ENCODE peak calls at places on chromosomes 1 and 21, in five cellular contexts. W, V, R, I and Z are unnamed samples. For H3K4me1, the result is how much of the 10 kb centered on the place peaks cover.

GRCh38 chr1:58971629-58972140 is 187.8 kb upstream of the JUN start:
- DNase-seq in W (no peak), I (no peak), R (no peak), V (no peak), Z (no peak)

GRCh38 chr1:38194486-38194885 is 147.9 kb upstream of the POU3F1 start:
- DNase-seq in I (no peak), W (no peak), V (no peak), R (no peak), Z (no peak)

GRCh38 chr21:36858320-36858957 is 108.0 kb downstream of the HLCS start:
- DNase-seq in I (no peak), V (no peak), W (no peak), R (no peak), Z (no peak)

GRCh38 chr1:47664356-47664755 is 226.5 kb downstream of the FOXD2 start:
- DNase-seq in I (no peak), R (no peak), W (no peak), V (no peak), Z (peak)

GRCh38 chr1:54331091-54331772 is 75.0 kb downstream of the SSBP3 start:
- DNase-seq in I (peak), V (no peak), R (peak), W (no peak), Z (no peak)

GRCh38 chr1:228650141-228650540 is 85.1 kb upstream of the RHOU start:
- DNase-seq in W (no peak), I (no peak), V (no peak), R (no peak), Z (no peak)

GRCh38 chr1:220770245-220770913 is 16.3 kb upstream of the MTARC1 start:
- DNase-seq in W (no peak), R (no peak), V (no peak), I (no peak), Z (no peak)

GRCh38 chr1:27522860-27523665 is 33.1 kb upstream of the WASF2 start:
- DNase-seq in R (no peak), I (peak), W (peak), V (no peak), Z (no peak)

GRCh38 chr1:2625311-2625710 is 7.5 kb downstream of the MMEL1 start:
- DNase-seq in W (no peak), R (no peak), V (no peak), I (no peak), Z (no peak)

GRCh38 chr21:26965567-26966359 is 1.1 kb downstream of the ADAMTS5 start:
- DNase-seq in W (no peak), R (no peak), V (no peak), I (no peak), Z (peak)

GRCh38 chr1:77316006-77316405 is 34.2 kb downstream of the AK5 start:
- DNase-seq in R (peak), I (no peak), W (no peak), V (no peak), Z (no peak)

GRCh38 chr1:85200870-85201339 is at the start of gene SYDE2:
- DNase-seq in W (peak), R (peak), I (peak), V (no peak), Z (peak)

GRCh38 chr1:202007703-202008489 is 2.5 kb upstream of the ELF3 start:
- DNase-seq in I (no peak), W (no peak), V (no peak), R (no peak), Z (peak)

GRCh38 chr1:223123238-223123976 is 19.6 kb downstream of the TLR5 start:
- DNase-seq in R (peak), V (no peak), W (peak), I (peak), Z (peak)

GRCh38 chr1:13549521-13549920 is 34.1 kb upstream of the PDPN start:
- DNase-seq in R (no peak), V (no peak), I (no peak), W (no peak), Z (no peak)

GRCh38 chr1:240905225-240905765 is 293.3 kb upstream of the GREM2 start:
- DNase-seq in W (no peak), I (no peak), R (no peak), V (no peak), Z (no peak)

GRCh38 chr1:9300623-9301022 is 7.9 kb downstream of the SPSB1 start:
- DNase-seq in V (no peak), W (no peak), R (no peak), I (no peak), Z (no peak)

DNA sequence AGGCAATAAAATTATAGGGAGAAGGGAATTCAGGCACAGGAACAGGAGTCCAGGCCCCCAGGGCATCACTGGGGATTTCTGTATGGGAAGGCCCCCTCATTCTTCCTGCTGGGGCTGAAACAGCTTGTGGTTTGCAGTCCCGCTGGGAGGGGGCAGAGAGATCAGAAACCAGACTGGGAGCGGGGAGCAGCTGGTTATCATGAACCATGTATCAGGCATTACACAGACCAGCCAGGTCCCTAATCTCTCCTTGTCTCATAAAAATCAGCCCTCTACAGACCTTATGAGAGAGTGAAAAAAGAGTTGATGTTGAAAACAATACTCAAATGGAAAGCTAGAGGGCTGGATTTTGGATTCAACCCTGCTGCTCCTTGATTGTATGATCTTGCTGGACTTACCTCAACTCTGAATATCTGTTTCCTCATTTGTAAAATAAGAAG is 93.4 kb upstream of the F3 start:
- DNase-seq in V (no peak), I (no peak), R (no peak), W (no peak), Z (no peak)
- H3K27ac ChIP-seq in V (no peak), I (no peak), R (no peak), W (no peak), Z (no peak)

GRCh38 chr21:33644383-33645074 is 2.2 kb downstream of the ITSN1 start:
- DNase-seq in I (no peak), R (peak), V (no peak), W (no peak), Z (no peak)
- H3K4me3 ChIP-seq in I (no peak), R (peak), V (peak), W (no peak), Z (no peak)

DNA sequence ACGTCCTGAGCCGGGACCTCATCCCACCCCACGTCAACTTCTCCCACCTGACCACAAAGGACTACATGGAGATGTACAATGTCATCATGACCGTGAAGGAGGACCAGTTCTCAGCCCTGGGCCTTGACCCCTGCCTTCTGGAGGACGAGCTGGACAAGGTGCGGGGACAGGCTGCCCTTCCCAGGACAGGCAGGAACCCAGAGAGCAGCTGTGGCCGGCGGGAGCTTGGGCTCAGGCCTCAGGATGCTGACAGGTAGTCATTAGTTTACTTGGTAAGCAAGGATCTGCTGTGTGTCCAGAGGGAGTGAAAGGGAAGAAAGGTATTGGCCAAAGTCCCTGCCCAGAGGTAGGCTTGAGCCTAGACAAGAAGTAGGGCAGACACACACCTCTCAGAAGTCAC is 17.6 kb upstream of the KCNC4 start:
- DNase-seq in I (no peak), R (no peak), W (no peak), V (no peak), Z (no peak)
- H3K4me1 ChIP-seq in I (under half), R (under half), W (under half), V (under half), Z (under half)

GRCh38 chr21:38948377-38948776 is 142.6 kb downstream of the ETS2 start:
- DNase-seq in I (no peak), W (no peak), V (no peak), R (peak), Z (no peak)

GRCh38 chr21:38952890-38953289 is 147.2 kb downstream of the ETS2 start:
- DNase-seq in I (no peak), V (no peak), W (no peak), R (no peak), Z (no peak)

GRCh38 chr21:38951095-38951745 is 145.5 kb downstream of the ETS2 start:
- DNase-seq in R (no peak), W (no peak), V (no peak), I (no peak), Z (no peak)

GRCh38 chr21:38948981-38949380 is 143.3 kb downstream of the ETS2 start:
- DNase-seq in W (no peak), V (no peak), I (no peak), R (no peak), Z (no peak)

DNA sequence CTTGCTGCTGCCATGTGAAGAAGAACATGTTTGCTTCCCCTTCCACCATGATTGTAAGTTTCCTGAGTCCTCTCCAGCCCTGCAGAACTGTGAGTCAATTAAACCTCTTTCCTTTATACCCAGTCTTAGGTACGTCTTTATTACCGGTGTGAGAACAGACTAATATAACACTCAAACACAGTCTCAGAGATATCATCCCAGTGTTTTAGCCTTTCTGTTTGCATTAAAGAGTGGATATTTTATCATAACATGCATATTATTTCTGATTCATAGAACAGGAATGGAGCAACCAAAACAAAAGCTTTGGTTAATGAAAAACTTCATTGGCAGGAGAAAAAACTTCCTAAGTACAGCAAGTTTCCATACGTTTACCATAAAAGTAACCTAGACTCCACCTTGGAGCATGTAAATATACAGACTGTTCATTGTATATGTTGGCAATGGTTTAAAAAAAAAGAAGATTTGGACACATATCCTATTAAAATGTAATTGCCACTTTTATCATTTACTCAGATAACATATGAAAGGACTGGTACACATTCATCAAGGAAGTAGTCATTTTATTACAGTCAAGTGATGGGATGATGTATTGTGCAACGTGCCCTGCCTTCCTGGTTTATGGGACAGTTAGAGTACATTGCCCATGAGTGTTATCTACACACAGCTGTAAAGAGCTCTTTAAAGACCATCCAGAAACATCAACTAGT is 144.8 kb downstream of the ETS2 start:
- DNase-seq in W (no peak), V (no peak), I (no peak), R (no peak), Z (peak)
- H3K27ac ChIP-seq in W (no peak), V (no peak), I (no peak), R (no peak), Z (peak)

GRCh38 chr1:186617860-186618780 is 62.1 kb downstream of the PTGS2 start:
- DNase-seq in V (peak), R (peak), W (no peak), I (peak), Z (peak)

GRCh38 chr1:186615332-186615731 is 64.9 kb downstream of the PTGS2 start:
- DNase-seq in V (no peak), R (no peak), I (no peak), W (no peak), Z (no peak)

GRCh38 chr1:186623547-186623946 is 56.7 kb downstream of the PTGS2 start:
- DNase-seq in R (no peak), V (no peak), W (no peak), I (no peak), Z (no peak)

GRCh38 chr1:186620951-186621350 is 59.3 kb downstream of the PTGS2 start:
- DNase-seq in W (no peak), V (no peak), I (no peak), R (peak), Z (no peak)

GRCh38 chr1:186620526-186620925 is 59.7 kb downstream of the PTGS2 start:
- DNase-seq in V (no peak), R (no peak), W (no peak), I (no peak), Z (no peak)
- H3K4me3 ChIP-seq in V (no peak), R (no peak), W (no peak), I (no peak), Z (no peak)